ENCODE peak calls at places on chromosomes 5 and 9, in seven cellular contexts. P, H, C, L, E, A and J are unnamed samples.

GRCh38 chr5:28403846-28404245 is 1365.5 kb upstream of the CDH9 start:
- DNase-seq in L (no peak), H (no peak), A (no peak), C (no peak), P (no peak), E (no peak), J (no peak)

GRCh38 chr5:73447234-73448071 is 1.1 kb downstream of the FOXD1 start:
- DNase-seq in A (no peak), P (peak), C (peak), L (no peak), E (peak), H (no peak), J (no peak)

GRCh38 chr5:66769030-66769733 is 173.0 kb downstream of the MAST4 start:
- DNase-seq in A (no peak), P (no peak), H (no peak), L (no peak), C (no peak), E (no peak), J (peak)

GRCh38 chr9:137198748-137199276 is 1.7 kb downstream of the TPRN start:
- DNase-seq in L (no peak), A (no peak), P (no peak), C (no peak), H (no peak), E (no peak), J (no peak)

GRCh38 chr5:179264641-179265528 is 80.4 kb downstream of the ADAMTS2 start:
- DNase-seq in C (no peak), P (no peak), L (no peak), E (no peak), H (no peak), A (no peak), J (peak)

GRCh38 chr5:88675758-88676636 is 207.0 kb downstream of the MEF2C start:
- DNase-seq in L (no peak), P (no peak), H (no peak), C (peak), A (no peak), E (no peak), J (no peak)

GRCh38 chr9:128554155-128554862 is 1.9 kb downstream of the SPTAN1 start:
- DNase-seq in C (peak), E (peak), P (peak), L (no peak), H (no peak), A (no peak), J (no peak)

GRCh38 chr9:130236436-130236985 is 29.0 kb upstream of the HMCN2 start:
- DNase-seq in C (no peak), P (no peak), E (no peak), L (no peak), H (no peak), A (no peak), J (no peak)

GRCh38 chr9:128001411-128002298 is 20.9 kb upstream of the EEIG1 start:
- DNase-seq in E (no peak), P (peak), A (no peak), H (peak), L (no peak), C (peak), J (no peak)

GRCh38 chr9:127318651-127319167 is 54.1 kb downstream of the GARNL3 start:
- DNase-seq in L (no peak), H (peak), A (no peak), P (no peak), C (peak), E (no peak), J (no peak)

GRCh38 chr9:17597977-17598376 is 19.1 kb downstream of the SH3GL2 start:
- DNase-seq in P (no peak), L (no peak), E (no peak), C (no peak), A (no peak), H (no peak), J (no peak)

GRCh38 chr5:170070556-170071412 is 34.9 kb upstream of the FOXI1 start:
- DNase-seq in E (no peak), P (peak), C (peak), L (no peak), A (no peak), H (no peak), J (no peak)

GRCh38 chr5:133319905-133320520 is 268.2 kb downstream of the HSPA4 start:
- DNase-seq in P (no peak), H (no peak), A (no peak), L (no peak), C (peak), E (no peak), J (no peak)

GRCh38 chr5:9774472-9775079 is 144.4 kb upstream of the TAS2R1 start:
- DNase-seq in C (peak), P (peak), H (no peak), A (no peak), E (no peak), L (no peak), J (no peak)

GRCh38 chr5:181232593-181232992 is 9.5 kb downstream of the TRIM41 start:
- DNase-seq in P (no peak), A (no peak), E (no peak), H (no peak), L (no peak), C (no peak), J (no peak)

GRCh38 chr9:28234899-28235277 is 661.6 kb upstream of the C9orf72 start:
- DNase-seq in P (peak), H (no peak), C (peak), A (no peak), L (no peak), E (no peak), J (no peak)

GRCh38 chr9:106069241-106069640 is 374.9 kb downstream of the TMEM38B start:
- DNase-seq in H (no peak), C (no peak), E (no peak), L (no peak), A (no peak), P (no peak), J (no peak)

GRCh38 chr9:77883846-77884771 is 147.5 kb downstream of the GNAQ start:
- DNase-seq in H (no peak), E (no peak), L (no peak), C (peak), P (peak), A (no peak), J (no peak)